ENCODE peak calls at places on chromosomes 12 and 14, in four cellular contexts. K is psoas muscle, T is left lung, S is A549. W is an unnamed sample.

GRCh38 chr12:12172106-12172511 is 94.7 kb downstream of the LRP6 start:
- DNase-seq in K (no peak), T (no peak), S (no peak), W (no peak)

GRCh38 chr12:53063708-53064612 is 14.1 kb downstream of the TNS2 start:
- DNase-seq in K (peak), T (peak), S (no peak), W (no peak)

GRCh38 chr12:74111688-74112360 is 425.8 kb upstream of the ATXN7L3B start:
- DNase-seq in K (no peak), T (no peak), S (peak), W (no peak)

GRCh38 chr14:104789752-104790743 is 5.5 kb downstream of the AKT1 start:
- DNase-seq in K (no peak), T (no peak), S (no peak), W (no peak)

GRCh38 chr12:66963901-66964300 is 285.0 kb upstream of the GRIP1 start:
- DNase-seq in K (no peak), T (no peak), S (no peak), W (no peak)

GRCh38 chr14:70845601-70846000 is 36.3 kb upstream of the MAP3K9 start:
- DNase-seq in K (no peak), T (no peak), S (no peak), W (no peak)

GRCh38 chr12:93970892-93971688 is 177.3 kb upstream of the PLXNC1 start:
- DNase-seq in K (no peak), T (no peak), S (peak), W (no peak)

GRCh38 chr12:45732250-45732649 is 2.7 kb downstream of the ARID2 start:
- DNase-seq in K (no peak), T (no peak), S (no peak), W (no peak)

GRCh38 chr14:85316701-85317100 is 213.2 kb upstream of the FLRT2 start:
- DNase-seq in K (no peak), T (no peak), S (no peak), W (no peak)

GRCh38 chr12:48001426-48002178 is 2.7 kb downstream of the COL2A1 start:
- DNase-seq in K (peak), T (peak), S (no peak), W (no peak)

GRCh38 chr12:52691076-52691764 is 11.0 kb upstream of the KRT1 start:
- DNase-seq in K (peak), T (no peak), S (no peak), W (no peak)

GRCh38 chr12:15601210-15601800 is 187.9 kb downstream of the EPS8 start:
- DNase-seq in K (no peak), T (no peak), S (peak), W (peak)

GRCh38 chr14:101551729-101552595 is 9.3 kb upstream of the DIO3 start:
- DNase-seq in K (no peak), T (no peak), S (no peak), W (no peak)

GRCh38 chr12:103800252-103800771 is 40.7 kb downstream of the NT5DC3 start:
- DNase-seq in K (peak), T (peak), S (peak), W (no peak)

GRCh38 chr14:27243360-27243759 is 645.5 kb upstream of the NOVA1 start:
- DNase-seq in K (no peak), T (no peak), S (no peak), W (no peak)

GRCh38 chr12:101021911-101022388 is 188.1 kb downstream of the SLC5A8 start:
- DNase-seq in K (no peak), T (no peak), S (peak), W (peak)

GRCh38 chr14:80587096-80587724 is 354.3 kb downstream of the CEP128 start:
- DNase-seq in K (no peak), T (no peak), S (peak), W (no peak)

GRCh38 chr12:98373982-98374381 is 141.4 kb upstream of the TMPO start:
- DNase-seq in K (no peak), T (no peak), S (peak), W (no peak)

GRCh38 chr14:62711351-62712023 is 333.8 kb downstream of the KCNH5 start:
- DNase-seq in K (no peak), T (no peak), S (no peak), W (no peak)

GRCh38 chr12:69430942-69431603 is 39.1 kb upstream of the FRS2 start:
- DNase-seq in K (no peak), T (no peak), S (no peak), W (no peak)

GRCh38 chr14:75254381-75254821 is 24.2 kb upstream of the FOS start:
- DNase-seq in K (peak), T (no peak), S (no peak), W (no peak)

GRCh38 chr14:104938436-104938835 is 13.8 kb downstream of the PLD4 start:
- DNase-seq in K (no peak), T (no peak), S (no peak), W (no peak)

GRCh38 chr14:97024300-97024699 is 227.1 kb downstream of the VRK1 start:
- DNase-seq in K (no peak), T (no peak), S (no peak), W (no peak)

GRCh38 chr14:77347746-77348145 is 26.9 kb downstream of the GSTZ1 start:
- DNase-seq in K (no peak), T (no peak), S (no peak), W (no peak)

GRCh38 chr12:130013771-130014484 is 110.1 kb upstream of the TMEM132D start:
- DNase-seq in K (peak), T (no peak), S (peak), W (no peak)

GRCh38 chr14:55721353-55721752 is 141.3 kb downstream of the KTN1 start:
- DNase-seq in K (no peak), T (no peak), S (peak), W (peak)

GRCh38 chr12:32997471-32997870 is 100.9 kb upstream of the PKP2 start:
- DNase-seq in K (no peak), T (no peak), S (no peak), W (no peak)

GRCh38 chr12:90253674-90254181 is 545.1 kb upstream of the ATP2B1 start:
- DNase-seq in K (peak), T (peak), S (peak), W (peak)

GRCh38 chr12:47509398-47509851 is 196.4 kb downstream of the RPAP3 start:
- DNase-seq in K (no peak), T (no peak), S (peak), W (peak)

GRCh38 chr12:95262808-95263207 is 45.2 kb downstream of the VEZT start:
- DNase-seq in K (no peak), T (no peak), S (no peak), W (no peak)

GRCh38 chr12:39236994-39237393 is 205.9 kb downstream of the KIF21A start:
- DNase-seq in K (no peak), T (no peak), S (peak), W (no peak)

GRCh38 chr14:34423445-34423844 is 38.6 kb downstream of the SPTSSA start:
- DNase-seq in K (no peak), T (no peak), S (no peak), W (no peak)

GRCh38 chr12:121300083-121300819 is 3.7 kb upstream of the CAMKK2 start:
- DNase-seq in K (no peak), T (no peak), S (no peak), W (no peak)

GRCh38 chr12:62268956-62269355 is 8.8 kb downstream of the USP15 start:
- DNase-seq in K (no peak), T (no peak), S (peak), W (peak)

GRCh38 chr14:89955418-89956293 is at the start of gene TDP1:
- DNase-seq in K (peak), T (peak), S (peak), W (peak)
- TF ChIP-seq CTCF in K (peak), T (no peak), S (no peak), W (no peak)

GRCh38 chr12:6074394-6074793 is 50.1 kb downstream of the VWF start:
- DNase-seq in K (no peak), T (no peak), S (no peak), W (no peak)

GRCh38 chr12:6076340-6076739 is 48.1 kb downstream of the VWF start:
- DNase-seq in K (no peak), T (no peak), S (no peak), W (no peak)

GRCh38 chr12:6073426-6073825 is 51.0 kb downstream of the VWF start:
- DNase-seq in K (peak), T (no peak), S (no peak), W (no peak)

GRCh38 chr12:6076776-6077700 is 47.4 kb downstream of the VWF start:
- DNase-seq in K (peak), T (no peak), S (no peak), W (no peak)

GRCh38 chr12:6074979-6075585 is 49.4 kb downstream of the VWF start:
- DNase-seq in K (peak), T (peak), S (no peak), W (no peak)
- H3K4me3 ChIP-seq in K (peak), T (peak), S (no peak), W (peak)

DNA sequence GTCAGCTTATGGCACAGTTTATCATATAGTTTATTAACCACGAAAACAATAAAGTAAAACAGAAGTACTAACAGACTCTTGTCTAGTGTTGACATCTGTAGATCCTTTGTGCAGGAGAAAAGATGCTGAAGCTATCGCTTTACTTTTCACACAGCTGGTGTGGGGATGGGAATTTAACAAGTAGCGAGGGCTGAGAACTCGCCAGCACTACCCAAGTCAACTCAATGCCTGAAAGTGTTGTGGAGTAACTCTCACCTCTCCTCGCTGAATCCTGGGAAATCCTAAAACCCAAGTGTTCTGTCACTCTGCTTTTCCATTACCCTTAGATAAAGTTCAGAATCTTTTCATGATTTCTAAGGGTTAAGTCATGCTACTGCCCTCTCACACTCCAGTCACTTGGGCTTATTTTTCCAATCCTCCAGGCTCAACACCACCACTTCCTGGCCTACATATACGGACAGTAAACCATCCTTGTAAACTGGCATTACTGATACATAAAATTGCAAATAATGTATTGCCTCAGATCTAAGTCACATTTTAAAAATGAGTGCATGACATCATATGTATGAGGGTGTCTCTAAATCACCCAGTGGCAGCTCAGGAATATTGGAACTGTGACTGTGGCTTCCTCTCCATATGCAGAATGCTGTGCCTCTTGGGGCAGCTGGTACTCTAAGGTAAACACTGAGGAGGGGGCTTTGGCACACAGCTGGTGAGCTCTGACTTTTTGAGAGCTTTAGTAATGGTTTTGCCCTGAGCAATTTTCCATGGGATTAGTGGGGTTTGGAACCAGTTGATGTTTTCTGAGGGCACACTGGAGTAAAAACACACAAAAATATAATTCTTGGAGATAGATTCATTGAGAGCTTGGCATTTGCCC is 263.9 kb downstream of the BMP4 start:
- DNase-seq in K (no peak), T (no peak), S (no peak), W (no peak)
- TF ChIP-seq CTCF in K (no peak), T (no peak), S (no peak), W (no peak)

DNA sequence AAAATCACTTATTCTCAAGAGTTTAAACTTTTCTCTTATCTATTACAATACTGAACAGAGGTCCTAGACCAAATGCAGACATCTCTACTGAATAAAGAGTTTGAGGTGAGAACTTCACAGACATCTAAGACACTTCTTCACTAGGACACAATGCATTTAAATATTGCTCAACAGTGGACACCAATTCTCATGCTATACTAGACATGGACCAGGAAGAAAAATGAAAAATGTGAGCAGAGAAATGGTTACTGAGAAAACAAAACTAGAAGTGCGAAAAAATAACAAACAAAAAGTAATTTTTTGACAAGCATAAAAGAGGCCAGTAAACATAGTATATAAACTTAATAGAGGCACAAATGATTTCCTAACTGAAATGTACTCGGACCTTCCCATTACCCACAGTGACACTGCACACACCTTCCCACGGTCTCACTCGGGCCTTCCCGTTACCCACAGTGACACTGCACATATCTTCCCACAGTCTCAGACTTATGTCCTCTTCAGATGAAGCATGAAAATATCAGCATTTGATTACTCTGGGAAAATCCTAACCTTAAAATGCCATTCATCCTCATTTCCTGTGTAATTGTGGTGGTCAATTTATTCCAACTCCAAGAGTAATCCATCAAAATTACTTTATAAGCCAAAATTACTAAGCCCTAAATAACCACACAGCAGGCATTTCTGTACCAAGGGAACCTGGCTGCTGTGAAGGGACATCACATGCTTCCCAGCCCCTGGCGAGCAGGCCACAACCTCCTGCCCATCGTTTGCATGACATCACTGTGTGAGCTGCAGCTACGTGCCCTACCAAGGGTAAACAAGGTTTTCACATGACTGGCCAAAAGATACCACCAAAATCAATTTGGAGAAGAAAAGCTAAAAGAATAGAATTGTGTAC is 6.4 kb downstream of the SLC15A4 start:
- DNase-seq in K (peak), T (peak), S (no peak), W (no peak)
- H3K4me3 ChIP-seq in K (peak), T (no peak), S (no peak), W (no peak)

GRCh38 chr12:50164963-50165362 is 2.2 kb downstream of the CERS5 start:
- DNase-seq in K (no peak), T (no peak), S (no peak), W (no peak)

GRCh38 chr12:50162225-50162624 is 4.9 kb downstream of the CERS5 start:
- DNase-seq in K (no peak), T (no peak), S (no peak), W (no peak)

GRCh38 chr12:50166776-50167025 is 468 bp downstream of the CERS5 start:
- DNase-seq in K (peak), T (peak), S (no peak), W (no peak)

GRCh38 chr12:50167026-50167742 is at the start of gene CERS5:
- DNase-seq in K (peak), T (peak), S (peak), W (peak)
- TF ChIP-seq CTCF in K (peak), T (no peak), S (no peak), W (peak)

W was measured in AG04449.